ENCODE peak calls at places on chromosome X, in four cellular contexts. Q is PC-3, B is uterus, Y is cardiac muscle cell. N is an unnamed sample.

GRCh38 chrX:53716328-53717088 is 30.0 kb upstream of the HUWE1 start:
- DNase-seq in Y (no peak), Q (peak), B (no peak), N (peak)

GRCh38 chrX:114800719-114801118 is 216.7 kb downstream of the IL13RA2 start:
- DNase-seq in Q (peak), B (no peak), Y (no peak), N (peak)

GRCh38 chrX:139739138-139739537 is 31.2 kb upstream of the MCF2 start:
- DNase-seq in Q (peak), Y (no peak), B (no peak), N (peak)

GRCh38 chrX:99469439-99469838 is 940.6 kb downstream of the PCDH19 start:
- DNase-seq in B (no peak), Q (no peak), Y (no peak), N (no peak)

GRCh38 chrX:9317174-9317573 is 147.7 kb upstream of the TBL1X start:
- DNase-seq in B (no peak), Q (no peak), Y (no peak), N (no peak)

GRCh38 chrX:119606508-119607389 is 525 bp upstream of the NKRF start:
- DNase-seq in Y (no peak), B (no peak), Q (no peak), N (no peak)

GRCh38 chrX:110089656-110090404 is 86.9 kb downstream of the TMEM164 start:
- DNase-seq in Y (no peak), Q (no peak), B (no peak), N (no peak)

GRCh38 chrX:23008431-23009099 is 8.8 kb downstream of the DDX53 start:
- DNase-seq in Y (peak), B (no peak), Q (peak), N (no peak)

GRCh38 chrX:24173115-24173847 is 23.8 kb downstream of the ZFX start:
- DNase-seq in B (no peak), Y (no peak), Q (no peak), N (no peak)

GRCh38 chrX:97065973-97066372 is 182.3 kb downstream of the RPA4 start:
- DNase-seq in Y (no peak), B (no peak), Q (peak), N (no peak)

GRCh38 chrX:54067741-54068140 is 23.5 kb upstream of the PHF8 start:
- DNase-seq in Q (no peak), Y (no peak), B (no peak), N (no peak)

GRCh38 chrX:357693-358471 is 28.8 kb downstream of the PPP2R3B start:
- DNase-seq in Q (peak), B (no peak), Y (no peak), N (no peak)

GRCh38 chrX:110383414-110383813 is 24.8 kb downstream of the RTL9 start:
- DNase-seq in Q (peak), Y (no peak), B (no peak), N (no peak)

GRCh38 chrX:125262836-125263235 is 56.8 kb upstream of the TEX13C start:
- DNase-seq in Q (no peak), Y (no peak), B (no peak), N (no peak)

GRCh38 chrX:19981987-19982386 is 8.9 kb downstream of the BCLAF3 start:
- DNase-seq in Q (no peak), Y (no peak), B (no peak), N (no peak)

GRCh38 chrX:143648705-143649104 is 12.8 kb upstream of the SLITRK4 start:
- DNase-seq in Y (no peak), Q (peak), B (no peak), N (no peak)

GRCh38 chrX:97854071-97854470 is 970.4 kb downstream of the RPA4 start:
- DNase-seq in Y (no peak), Q (no peak), B (no peak), N (no peak)

GRCh38 chrX:2614911-2615310 is 76.2 kb upstream of the CD99 start:
- DNase-seq in Y (peak), Q (peak), B (no peak), N (no peak)
- H3K27ac ChIP-seq in Y (no peak), Q (no peak), B (no peak), N (no peak)

DNA sequence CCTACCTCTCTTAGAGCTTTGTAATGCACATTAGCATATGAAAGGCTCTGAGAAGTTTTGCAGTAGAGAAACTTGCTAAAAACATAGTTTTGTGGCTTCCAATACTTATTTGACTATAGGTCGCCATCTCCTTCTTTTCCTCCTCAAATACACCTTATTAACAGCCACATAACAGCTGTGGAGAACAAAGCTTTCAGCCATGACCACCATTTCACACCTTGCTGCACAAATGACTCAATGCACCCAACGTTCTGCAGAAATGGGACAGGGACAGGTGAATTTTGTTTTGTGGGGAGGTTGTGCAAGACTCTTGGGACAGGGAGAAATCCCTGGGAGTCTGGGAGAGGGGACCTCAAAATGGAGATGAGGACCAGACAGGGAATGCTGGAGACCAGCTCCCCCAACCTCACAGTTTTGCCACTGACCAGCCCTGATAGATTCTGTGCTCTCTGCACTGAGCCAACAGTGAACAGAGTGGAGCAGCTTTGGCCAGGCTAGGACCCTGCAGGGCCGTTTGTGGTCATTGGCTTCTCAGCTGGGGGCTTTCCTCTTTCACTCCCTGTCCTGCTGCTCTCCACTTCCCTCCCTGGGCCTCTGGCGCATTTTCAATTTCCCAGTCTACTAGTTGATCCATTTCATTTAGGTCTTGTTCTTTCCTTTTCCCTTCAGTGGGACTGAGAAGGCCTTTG is 16.6 kb downstream of the FRMPD3 start:
- DNase-seq in Q (no peak), Y (no peak), B (no peak), N (no peak)
- H3K27ac ChIP-seq in Q (no peak), Y (no peak), B (no peak), N (no peak)

GRCh38 chrX:40176979-40177430 is 79.2 kb upstream of the BCOR start:
- DNase-seq in Q (no peak), Y (peak), B (no peak), N (no peak)
- H3K27ac ChIP-seq in Q (no peak), Y (peak), B (peak), N (peak)

GRCh38 chrX:91434351-91435168 is at the start of gene PABPC5:
- DNase-seq in B (peak), Q (peak), Y (peak), N (no peak)

GRCh38 chrX:91435465-91435864 is 826 bp downstream of the PABPC5 start:
- DNase-seq in Q (no peak), Y (no peak), B (no peak), N (no peak)
- H3K27ac ChIP-seq in Q (no peak), Y (peak), B (peak), N (no peak)

N was measured in epithelial cell of prostate.